ENCODE peak calls at places on chromosomes 11 and 22, in four cellular contexts. One of them, this sample, is unnamed. For H3K4me1, the result is how much of the 10 kb centered on the place peaks cover.

GRCh38 chr22:47304191-47304831 is 541.9 kb downstream of the TBC1D22A start:
- DNase-seq in uterus: no peak
- DNase-seq in A549: no peak
- DNase-seq in PC-3: no peak
- DNase-seq in this sample: no peak

GRCh38 chr22:17754233-17754925 is 19.9 kb downstream of the BID start:
- DNase-seq in uterus: no peak
- DNase-seq in A549: no peak
- DNase-seq in PC-3: peak
- DNase-seq in this sample: no peak

GRCh38 chr11:94576306-94576705 is 9.1 kb downstream of the PIWIL4 start:
- DNase-seq in uterus: no peak
- DNase-seq in A549: no peak
- DNase-seq in PC-3: no peak
- DNase-seq in this sample: no peak

GRCh38 chr11:63802637-63803414 is 10.4 kb upstream of the SPINDOC start:
- DNase-seq in uterus: no peak
- DNase-seq in A549: peak
- DNase-seq in PC-3: peak
- DNase-seq in this sample: no peak

GRCh38 chr11:72578541-72578940 is 95.7 kb downstream of the PDE2A start:
- DNase-seq in uterus: no peak
- DNase-seq in A549: no peak
- DNase-seq in PC-3: no peak
- DNase-seq in this sample: no peak

GRCh38 chr11:59025097-59025496 is 61.0 kb upstream of the GLYATL1B start:
- DNase-seq in uterus: no peak
- DNase-seq in A549: no peak
- DNase-seq in PC-3: no peak
- DNase-seq in this sample: no peak

GRCh38 chr22:49662681-49663080 is 165.0 kb downstream of the BRD1 start:
- DNase-seq in uterus: no peak
- DNase-seq in A549: no peak
- DNase-seq in PC-3: no peak
- DNase-seq in this sample: no peak

GRCh38 chr11:12154871-12155668 is 44.7 kb downstream of the MICAL2 start:
- DNase-seq in uterus: peak
- DNase-seq in A549: no peak
- DNase-seq in PC-3: no peak
- DNase-seq in this sample: no peak

GRCh38 chr11:78354741-78355705 is 62.6 kb downstream of the GAB2 start:
- DNase-seq in uterus: no peak
- DNase-seq in A549: no peak
- DNase-seq in PC-3: no peak
- DNase-seq in this sample: no peak
- H3K4me1 ChIP-seq in uterus: under half
- H3K4me1 ChIP-seq in A549: under half
- H3K4me1 ChIP-seq in PC-3: under half
- H3K4me1 ChIP-seq in this sample: under half

GRCh38 chr11:3995949-3996554 is 98.5 kb upstream of the RRM1 start:
- DNase-seq in uterus: no peak
- DNase-seq in A549: no peak
- DNase-seq in PC-3: peak
- DNase-seq in this sample: no peak
- H3K27ac ChIP-seq in uterus: no peak
- H3K27ac ChIP-seq in A549: no peak
- H3K27ac ChIP-seq in PC-3: peak
- H3K27ac ChIP-seq in this sample: no peak

GRCh38 chr11:13637125-13638119 is 31.0 kb upstream of the FAR1 start:
- DNase-seq in uterus: no peak
- DNase-seq in A549: no peak
- DNase-seq in PC-3: no peak
- DNase-seq in this sample: no peak
- H3K4me1 ChIP-seq in uterus: under half
- H3K4me1 ChIP-seq in A549: under half
- H3K4me1 ChIP-seq in PC-3: under half
- H3K4me1 ChIP-seq in this sample: under half

GRCh38 chr11:61077936-61078335 is 24.4 kb upstream of the CD5 start:
- DNase-seq in uterus: no peak
- DNase-seq in A549: no peak
- DNase-seq in PC-3: no peak
- DNase-seq in this sample: no peak
- H3K27ac ChIP-seq in uterus: no peak
- H3K27ac ChIP-seq in A549: no peak
- H3K27ac ChIP-seq in PC-3: no peak
- H3K27ac ChIP-seq in this sample: no peak

DNA sequence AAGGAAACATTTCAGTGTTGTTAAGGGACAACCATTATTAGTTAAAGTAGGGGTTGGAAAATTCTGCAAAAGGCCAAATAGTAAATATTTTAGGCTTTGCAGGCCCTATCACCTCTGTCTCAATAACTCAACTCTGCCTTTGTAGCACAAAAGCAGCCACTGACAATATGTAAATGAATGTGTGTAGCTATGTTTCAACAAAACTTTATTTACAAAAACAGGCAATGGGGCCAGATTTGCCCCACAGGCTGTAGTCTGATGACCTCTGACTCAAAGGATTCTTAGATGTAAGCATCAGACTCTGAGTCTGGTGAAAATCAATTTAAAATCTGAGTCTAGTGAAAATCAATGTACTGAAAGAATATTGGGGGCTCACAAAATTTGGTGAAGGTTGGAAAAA is 50.3 kb downstream of the PAK1 start:
- DNase-seq in uterus: no peak
- DNase-seq in A549: no peak
- DNase-seq in PC-3: no peak
- DNase-seq in this sample: no peak
- H3K4me1 ChIP-seq in uterus: under half
- H3K4me1 ChIP-seq in A549: under half
- H3K4me1 ChIP-seq in PC-3: under half
- H3K4me1 ChIP-seq in this sample: under half

GRCh38 chr11:118219244-118219643 is 5.6 kb downstream of the JAML start:
- DNase-seq in uterus: no peak
- DNase-seq in A549: no peak
- DNase-seq in PC-3: no peak
- DNase-seq in this sample: no peak

GRCh38 chr11:118217575-118217974 is 7.2 kb downstream of the JAML start:
- DNase-seq in uterus: no peak
- DNase-seq in A549: no peak
- DNase-seq in PC-3: no peak
- DNase-seq in this sample: no peak

GRCh38 chr11:118215765-118216164 is 9.0 kb downstream of the JAML start:
- DNase-seq in uterus: no peak
- DNase-seq in A549: no peak
- DNase-seq in PC-3: no peak
- DNase-seq in this sample: no peak

GRCh38 chr11:118215262-118215661 is 9.5 kb downstream of the JAML start:
- DNase-seq in uterus: no peak
- DNase-seq in A549: no peak
- DNase-seq in PC-3: no peak
- DNase-seq in this sample: no peak

DNA sequence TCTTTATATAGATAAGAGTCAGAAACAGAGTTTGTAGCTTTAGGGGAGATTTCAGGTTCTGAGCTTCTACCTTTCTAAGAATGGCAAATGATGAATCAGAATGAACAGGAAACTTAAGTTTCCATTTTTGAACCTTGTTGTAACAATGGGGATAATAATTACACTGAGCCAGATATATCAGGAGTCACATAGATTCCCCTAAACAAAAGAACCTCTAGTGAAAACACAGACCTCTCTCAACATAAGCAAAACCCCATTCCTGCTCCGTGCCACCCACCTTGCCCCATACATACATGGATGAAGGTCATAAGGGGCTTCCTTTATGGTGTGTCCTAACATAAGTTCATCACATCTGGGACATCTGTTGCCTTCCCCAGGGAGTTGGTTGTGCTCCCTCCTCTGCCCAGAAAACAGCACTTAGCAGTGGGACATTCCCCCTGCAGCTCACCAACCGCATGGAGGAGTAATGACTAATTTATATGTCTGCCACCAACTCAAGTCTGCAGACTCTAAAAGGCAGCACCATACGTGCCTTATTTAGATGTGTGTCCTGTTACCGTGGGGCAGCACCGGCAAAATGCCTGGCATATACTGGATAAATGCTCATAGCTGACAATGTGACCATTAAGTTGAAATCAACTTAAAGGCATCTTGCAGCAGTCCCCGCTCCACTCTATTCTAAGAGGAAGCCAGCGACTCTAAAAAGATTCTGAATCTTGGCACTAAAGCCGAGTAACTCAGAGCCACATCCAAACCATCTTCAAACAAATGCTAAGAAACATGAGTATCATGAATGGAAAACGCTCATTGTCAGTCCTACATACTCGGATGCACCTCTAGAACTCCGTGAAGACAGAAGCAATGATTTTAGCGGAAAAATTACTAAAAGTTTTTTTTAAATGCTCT is 7.9 kb downstream of the JAML start:
- DNase-seq in uterus: no peak
- DNase-seq in A549: no peak
- DNase-seq in PC-3: no peak
- DNase-seq in this sample: no peak
- H3K27ac ChIP-seq in uterus: no peak
- H3K27ac ChIP-seq in A549: no peak
- H3K27ac ChIP-seq in PC-3: no peak
- H3K27ac ChIP-seq in this sample: no peak

GRCh38 chr22:40183029-40183581 is 5.4 kb downstream of the TNRC6B start:
- DNase-seq in uterus: no peak
- DNase-seq in A549: no peak
- DNase-seq in PC-3: peak
- DNase-seq in this sample: no peak
- H3K4me1 ChIP-seq in uterus: under half
- H3K4me1 ChIP-seq in A549: under half
- H3K4me1 ChIP-seq in PC-3: under half
- H3K4me1 ChIP-seq in this sample: under half